ENCODE peak calls at places on chromosomes 6 and 20, in four cellular contexts. One of them, this sample, is unnamed.

GRCh38 chr6:36625161-36625919 is 31.2 kb downstream of the SRSF3 start:
- DNase-seq in fibroblast of mammary gland: peak; percentile 77
- DNase-seq in fibroblast of lung: peak; percentile 68
- DNase-seq in activated T-helper 1 cell treated with anti-CD3 and anti-CD28 coated beads, Interleukin-12 subunit alpha, Interleukin-12 subunit beta, Interleukin-2, Interleukin-4 antibody, amounts not matched to agents 30 ng/mL and 10 ng/mL and 1 ng/mL, durations not matched to agents 14 hours and 24 hours and 36 hours: no peak
- DNase-seq in this sample: peak; percentile 8

GRCh38 chr20:41664584-41664983 is 46.4 kb upstream of the CHD6 start:
- DNase-seq in fibroblast of mammary gland: peak; percentile 25
- DNase-seq in fibroblast of lung: no peak
- DNase-seq in activated T-helper 1 cell treated with anti-CD3 and anti-CD28 coated beads, Interleukin-12 subunit alpha, Interleukin-12 subunit beta, Interleukin-2, Interleukin-4 antibody, amounts not matched to agents 30 ng/mL and 10 ng/mL and 1 ng/mL, durations not matched to agents 14 hours and 24 hours and 36 hours: no peak
- DNase-seq in this sample: no peak

GRCh38 chr20:3194617-3195280 is 9.7 kb downstream of the DDRGK1 start:
- DNase-seq in fibroblast of mammary gland: no peak
- DNase-seq in fibroblast of lung: no peak
- DNase-seq in activated T-helper 1 cell treated with anti-CD3 and anti-CD28 coated beads, Interleukin-12 subunit alpha, Interleukin-12 subunit beta, Interleukin-2, Interleukin-4 antibody, amounts not matched to agents 30 ng/mL and 10 ng/mL and 1 ng/mL, durations not matched to agents 14 hours and 24 hours and 36 hours: no peak
- DNase-seq in this sample: no peak

GRCh38 chr6:34982424-34982852 is 93.4 kb downstream of the ANKS1A start:
- DNase-seq in fibroblast of mammary gland: peak; percentile 29
- DNase-seq in fibroblast of lung: no peak
- DNase-seq in activated T-helper 1 cell treated with anti-CD3 and anti-CD28 coated beads, Interleukin-12 subunit alpha, Interleukin-12 subunit beta, Interleukin-2, Interleukin-4 antibody, amounts not matched to agents 30 ng/mL and 10 ng/mL and 1 ng/mL, durations not matched to agents 14 hours and 24 hours and 36 hours: no peak
- DNase-seq in this sample: no peak

GRCh38 chr6:11575408-11576033 is 38.0 kb downstream of the TMEM170B start:
- DNase-seq in fibroblast of mammary gland: peak; percentile 82
- DNase-seq in fibroblast of lung: peak; percentile 73
- DNase-seq in activated T-helper 1 cell treated with anti-CD3 and anti-CD28 coated beads, Interleukin-12 subunit alpha, Interleukin-12 subunit beta, Interleukin-2, Interleukin-4 antibody, amounts not matched to agents 30 ng/mL and 10 ng/mL and 1 ng/mL, durations not matched to agents 14 hours and 24 hours and 36 hours: peak; percentile 37
- DNase-seq in this sample: peak; percentile 57

GRCh38 chr6:154754152-154754551 is 20.9 kb downstream of the SCAF8 start:
- DNase-seq in fibroblast of mammary gland: peak; percentile 87
- DNase-seq in fibroblast of lung: peak; percentile 76
- DNase-seq in activated T-helper 1 cell treated with anti-CD3 and anti-CD28 coated beads, Interleukin-12 subunit alpha, Interleukin-12 subunit beta, Interleukin-2, Interleukin-4 antibody, amounts not matched to agents 30 ng/mL and 10 ng/mL and 1 ng/mL, durations not matched to agents 14 hours and 24 hours and 36 hours: no peak
- DNase-seq in this sample: no peak

GRCh38 chr20:24519476-24519875 is 50.0 kb downstream of the SYNDIG1 start:
- DNase-seq in fibroblast of mammary gland: no peak
- DNase-seq in fibroblast of lung: no peak
- DNase-seq in activated T-helper 1 cell treated with anti-CD3 and anti-CD28 coated beads, Interleukin-12 subunit alpha, Interleukin-12 subunit beta, Interleukin-2, Interleukin-4 antibody, amounts not matched to agents 30 ng/mL and 10 ng/mL and 1 ng/mL, durations not matched to agents 14 hours and 24 hours and 36 hours: no peak
- DNase-seq in this sample: no peak

GRCh38 chr6:32956176-32956575 is 3.3 kb upstream of the HLA-DMA start:
- DNase-seq in fibroblast of mammary gland: no peak
- DNase-seq in fibroblast of lung: no peak
- DNase-seq in activated T-helper 1 cell treated with anti-CD3 and anti-CD28 coated beads, Interleukin-12 subunit alpha, Interleukin-12 subunit beta, Interleukin-2, Interleukin-4 antibody, amounts not matched to agents 30 ng/mL and 10 ng/mL and 1 ng/mL, durations not matched to agents 14 hours and 24 hours and 36 hours: no peak
- DNase-seq in this sample: no peak

This sample was measured in transverse colon.